ENCODE peak calls at places on chromosomes 7 and 10, in four cellular contexts. V is K562, W is HepG2, G is GM12878. T is an unnamed sample.

GRCh38 chr7:102836206-102836938 is 76.4 kb upstream of the LRRC17 start:
- DNase-seq in V (no peak), W (no peak), G (no peak), T (no peak)

GRCh38 chr7:116952640-116953371 is 495 bp upstream of the ST7 start:
- DNase-seq in V (peak), W (peak), G (no peak), T (no peak)

GRCh38 chr10:70619271-70620019 is 16.9 kb upstream of the PRF1 start:
- DNase-seq in V (peak), W (no peak), G (no peak), T (no peak)

GRCh38 chr7:43247757-43248156 is 135.3 kb downstream of the HECW1 start:
- DNase-seq in V (no peak), W (no peak), G (no peak), T (no peak)

GRCh38 chr10:114304566-114305421 is 65.7 kb downstream of the VWA2 start:
- DNase-seq in V (no peak), W (no peak), G (no peak), T (no peak)

GRCh38 chr7:84248267-84248666 is 53.7 kb upstream of the SEMA3A start:
- DNase-seq in V (no peak), W (no peak), G (peak), T (no peak)

GRCh38 chr10:6396652-6397051 is 183.4 kb downstream of the PRKCQ start:
- DNase-seq in V (no peak), W (no peak), G (no peak), T (no peak)

GRCh38 chr10:110162749-110163148 is 44.7 kb upstream of the MXI1 start:
- DNase-seq in V (no peak), W (no peak), G (no peak), T (peak)

GRCh38 chr10:62029401-62029800 is 127.9 kb downstream of the ARID5B start:
- DNase-seq in V (no peak), W (no peak), G (no peak), T (no peak)

GRCh38 chr7:46932656-46933424 is 649.1 kb downstream of the TNS3 start:
- DNase-seq in V (no peak), W (no peak), G (no peak), T (no peak)

GRCh38 chr7:13099197-13099795 is 411.9 kb downstream of the ARL4A start:
- DNase-seq in V (no peak), W (peak), G (no peak), T (no peak)

GRCh38 chr10:79308016-79308415 is 39.3 kb upstream of the PPIF start:
- DNase-seq in V (no peak), W (no peak), G (no peak), T (no peak)

GRCh38 chr10:31677198-31678138 is 251.2 kb downstream of the ARHGAP12 start:
- DNase-seq in V (no peak), W (no peak), G (no peak), T (peak)

GRCh38 chr7:107044347-107045194 is at the start of gene PRKAR2B:
- DNase-seq in V (peak), W (peak), G (no peak), T (peak)

GRCh38 chr10:110456046-110456445 is 41.7 kb upstream of the DUSP5 start:
- DNase-seq in V (no peak), W (no peak), G (no peak), T (no peak)

GRCh38 chr10:75016290-75016689 is 95.2 kb upstream of the SAMD8 start:
- DNase-seq in V (no peak), W (no peak), G (no peak), T (no peak)

GRCh38 chr7:2720024-2720423 is 32.0 kb downstream of the AMZ1 start:
- DNase-seq in V (no peak), W (no peak), G (no peak), T (no peak)

GRCh38 chr7:10257438-10257837 is 716.2 kb upstream of the PHF14 start:
- DNase-seq in V (no peak), W (no peak), G (no peak), T (no peak)

GRCh38 chr7:39228946-39229345 is 251.2 kb downstream of the POU6F2 start:
- DNase-seq in V (no peak), W (no peak), G (no peak), T (no peak)

GRCh38 chr7:130207642-130208041 is at the start of gene SSMEM1:
- DNase-seq in V (peak), W (no peak), G (no peak), T (no peak)

DNA sequence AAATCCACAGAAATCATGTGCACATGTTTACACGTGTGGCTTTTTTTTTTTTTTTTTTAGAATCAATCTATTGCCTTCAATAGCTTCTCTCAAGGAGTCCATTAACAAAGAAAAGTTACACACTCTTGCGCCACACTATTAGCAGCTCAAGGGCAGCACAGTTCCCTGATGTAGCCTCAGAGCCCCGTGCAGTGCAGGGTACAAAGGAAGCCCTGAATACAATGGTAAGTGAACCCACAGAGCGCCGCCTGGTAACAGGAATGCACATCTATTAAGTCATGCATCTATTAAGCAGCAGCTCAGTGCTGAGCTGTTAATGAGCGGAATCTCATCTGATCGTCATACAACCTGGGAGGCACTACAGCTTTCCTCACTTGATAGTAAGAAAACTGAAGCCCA is 113.7 kb upstream of the PDLIM1 start:
- DNase-seq in V (no peak), W (peak), G (no peak), T (no peak)
- TF ChIP-seq SP1 in V (no peak), W (no peak), G (no peak), T (no peak)

DNA sequence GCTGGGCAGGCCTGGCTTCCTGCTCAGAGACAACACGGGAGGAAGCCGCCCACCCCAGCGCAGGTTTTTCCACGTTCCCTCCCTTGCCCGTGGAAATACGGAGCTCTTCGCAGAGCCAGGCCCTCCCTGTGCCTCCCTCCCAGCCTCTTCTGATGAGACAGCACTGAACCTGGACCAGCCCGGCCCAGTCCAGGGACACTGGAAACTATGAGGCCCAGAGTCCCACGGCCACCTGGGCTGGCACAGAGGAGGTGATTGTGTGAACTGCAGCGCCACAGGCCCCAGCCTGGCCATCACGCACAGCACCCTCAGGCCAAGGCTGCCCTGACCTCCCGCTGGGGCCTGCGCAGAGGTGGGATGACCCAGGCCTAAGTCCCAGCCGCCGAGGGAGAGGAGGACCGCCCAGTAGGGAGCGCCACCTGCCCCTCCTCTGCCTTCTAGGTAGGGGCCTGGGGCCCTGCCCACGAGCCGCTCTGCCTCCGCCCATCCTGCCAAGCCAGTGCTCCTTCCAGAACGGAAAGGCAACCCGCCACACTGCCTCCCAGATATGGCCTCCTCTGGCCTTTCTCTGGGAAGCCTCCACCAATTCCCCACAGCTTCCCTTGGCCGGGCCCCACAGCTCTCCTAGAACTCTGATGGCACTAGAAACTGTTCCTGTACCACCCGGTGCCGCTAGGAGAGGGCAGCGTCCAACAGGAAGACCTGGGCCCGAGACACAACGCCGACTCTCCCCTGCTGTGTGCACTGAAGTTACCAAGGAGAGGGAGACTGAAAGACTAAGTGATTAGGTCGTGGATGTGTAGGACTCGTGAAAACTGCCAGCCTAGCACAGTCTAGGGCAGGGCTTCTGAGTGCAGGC is 57.2 kb downstream of the PROSER2 start:
- DNase-seq in V (peak), W (no peak), G (no peak), T (peak)
- TF ChIP-seq HDAC2 in V (no peak), W (no peak), G (no peak), T (no peak)

DNA sequence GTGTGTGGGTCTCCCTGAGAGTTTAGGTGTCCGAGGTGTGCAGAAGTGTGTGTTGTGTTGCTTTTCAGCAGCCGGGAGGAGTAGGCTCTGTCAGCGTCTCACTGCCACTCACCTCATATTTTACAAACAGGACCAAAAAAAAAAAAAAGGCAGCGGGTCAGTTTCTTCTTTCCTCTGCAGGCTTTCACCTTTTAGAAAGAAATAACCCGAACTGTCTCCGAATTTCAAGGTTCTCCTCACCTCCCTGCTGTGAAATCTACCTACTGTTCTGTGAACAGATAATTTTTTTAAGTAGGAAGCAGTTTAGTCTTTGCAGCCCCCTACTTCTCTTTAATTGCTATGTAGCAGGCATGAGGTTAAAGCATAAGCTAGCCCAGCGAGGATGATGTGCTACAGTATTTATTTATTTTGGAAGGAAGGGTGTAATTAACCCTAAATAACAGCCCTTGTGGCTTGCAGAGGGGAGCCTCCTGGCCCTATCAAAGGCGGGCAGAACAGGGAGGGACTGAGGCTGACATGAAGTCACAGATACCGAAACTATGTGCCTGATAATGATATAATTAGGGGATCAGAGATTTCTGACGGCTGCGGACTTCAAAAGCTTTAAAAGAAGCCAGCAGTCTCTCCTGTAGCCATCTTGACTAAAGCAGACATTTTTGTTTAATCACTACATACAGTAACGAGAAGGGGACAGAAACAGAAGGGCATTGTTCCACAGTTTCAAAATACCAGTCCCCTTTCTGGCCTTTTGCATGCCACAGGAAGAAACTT is 1.6 kb downstream of the BAMBI start:
- DNase-seq in V (peak), W (peak), G (no peak), T (no peak)
- TF ChIP-seq SP1 in V (no peak), W (no peak), G (no peak), T (no peak)

GRCh38 chr10:102918817-102919236 is 733 bp downstream of the CNNM2 start:
- DNase-seq in V (peak), W (peak), G (no peak), T (no peak)
- TF ChIP-seq HDAC2 in V (no peak), W (no peak), G (no peak), T (no peak)

GRCh38 chr7:138750473-138750872 is 47.3 kb upstream of the TMEM213 start:
- DNase-seq in V (no peak), W (no peak), G (no peak), T (no peak)

GRCh38 chr7:138748666-138749065 is 47.5 kb upstream of the SVOPL start:
- DNase-seq in V (no peak), W (no peak), G (no peak), T (no peak)

GRCh38 chr7:138746073-138746472 is 44.9 kb upstream of the SVOPL start:
- DNase-seq in V (no peak), W (no peak), G (no peak), T (no peak)

GRCh38 chr7:138741453-138741735 is 40.2 kb upstream of the SVOPL start:
- DNase-seq in V (no peak), W (no peak), G (no peak), T (no peak)

GRCh38 chr7:138745189-138745588 is 44.0 kb upstream of the SVOPL start:
- DNase-seq in V (no peak), W (no peak), G (no peak), T (no peak)
- TF ChIP-seq SP1 in V (no peak), W (no peak), G (no peak), T (no peak)

DNA sequence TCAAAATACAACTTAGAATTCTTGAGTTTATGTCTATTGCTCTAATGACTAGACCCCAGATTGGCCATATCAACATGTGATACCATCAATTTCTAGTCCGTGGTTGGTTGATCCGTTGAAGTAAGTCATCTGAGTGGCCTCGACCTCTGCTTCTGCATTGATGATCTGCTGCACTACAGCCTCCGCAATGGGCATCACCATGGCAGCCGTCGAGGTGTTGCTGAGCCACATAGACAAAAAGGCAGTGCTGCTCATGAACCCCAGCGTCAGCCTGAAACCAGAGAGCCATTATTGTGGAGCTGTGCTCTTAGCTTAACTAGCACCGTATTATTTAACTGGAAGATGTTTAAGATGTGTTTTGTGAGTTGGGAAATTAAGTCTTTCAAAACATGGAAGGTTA is 30.7 kb downstream of the SLC13A1 start:
- DNase-seq in V (no peak), W (no peak), G (no peak), T (no peak)
- TF ChIP-seq HDAC2 in V (no peak), W (no peak), G (no peak), T (no peak)

GRCh38 chr7:85719981-85720963 is 533.4 kb upstream of the SEMA3D start:
- DNase-seq in V (no peak), W (no peak), G (no peak), T (no peak)
- TF ChIP-seq SP1 in V (no peak), W (no peak), G (no peak), T (no peak)

DNA sequence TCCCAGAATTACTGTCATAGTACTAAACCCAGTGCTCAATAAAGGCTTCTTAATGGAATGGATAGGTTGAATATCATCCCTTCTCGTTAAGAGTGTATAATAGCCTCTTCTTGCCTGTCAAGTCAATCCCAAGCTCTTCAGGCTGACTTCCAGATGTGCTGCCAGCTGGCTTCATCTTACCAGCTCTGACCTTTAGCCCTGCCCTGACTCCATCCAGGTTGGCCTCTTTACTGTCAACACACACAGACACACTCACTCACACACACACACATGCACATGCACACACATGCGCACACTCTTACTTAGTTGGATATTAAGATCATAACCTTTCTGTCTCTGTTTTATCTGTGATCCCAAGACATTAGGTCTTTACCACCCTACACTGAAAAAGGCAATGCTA is 49.1 kb downstream of the ASB4 start:
- DNase-seq in V (no peak), W (no peak), G (no peak), T (no peak)
- TF ChIP-seq HDAC2 in V (no peak), W (no peak), G (no peak), T (no peak)

DNA sequence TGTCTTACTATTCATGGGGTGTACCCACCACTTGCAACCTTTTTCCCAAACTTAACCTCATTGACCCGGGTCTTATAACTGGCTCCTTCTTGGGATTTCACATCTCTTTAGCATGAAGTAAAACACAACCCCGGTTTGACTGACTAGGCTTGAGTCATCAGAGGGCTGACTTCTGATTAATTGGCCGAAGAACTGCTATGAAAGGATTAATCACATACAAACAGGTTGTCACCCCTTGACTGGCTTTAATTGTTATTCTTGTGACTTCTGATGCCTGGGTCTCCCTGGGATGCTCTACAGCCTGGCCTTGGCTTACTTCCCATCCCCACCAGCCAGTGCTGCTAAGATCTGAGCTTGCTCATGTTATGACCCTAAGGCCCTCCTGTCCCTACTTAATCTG is 8.8 kb upstream of the CRPPA start:
- DNase-seq in V (no peak), W (no peak), G (no peak), T (no peak)
- TF ChIP-seq SP1 in V (no peak), W (no peak), G (no peak), T (no peak)

T was measured in H1.